ENCODE peak calls at places on chromosome X, in nine cellular contexts. One of them, this sample, is unnamed.

GRCh38 chrX:107840971-107841370 is 15.3 kb downstream of the MID2 start:
- DNase-seq in body of pancreas: no peak
- DNase-seq in suprapubic skin: no peak
- DNase-seq in esophagus squamous epithelium: no peak
- DNase-seq in HCT116: no peak
- DNase-seq in right lobe of liver: no peak
- DNase-seq in uterus: no peak
- DNase-seq in A549: no peak
- DNase-seq in stomach: no peak
- DNase-seq in this sample: no peak

GRCh38 chrX:18973527-18974192 is 10.3 kb downstream of the PHKA2 start:
- DNase-seq in esophagus squamous epithelium: no peak
- DNase-seq in suprapubic skin: no peak
- DNase-seq in uterus: no peak
- DNase-seq in stomach: no peak
- DNase-seq in A549: no peak
- DNase-seq in body of pancreas: peak; percentile 24
- DNase-seq in HCT116: no peak
- DNase-seq in right lobe of liver: no peak
- DNase-seq in this sample: no peak

GRCh38 chrX:107851215-107851614 is 25.5 kb downstream of the MID2 start:
- DNase-seq in stomach: no peak
- DNase-seq in right lobe of liver: no peak
- DNase-seq in A549: no peak
- DNase-seq in esophagus squamous epithelium: no peak
- DNase-seq in body of pancreas: no peak
- DNase-seq in HCT116: no peak
- DNase-seq in suprapubic skin: no peak
- DNase-seq in uterus: no peak
- DNase-seq in this sample: no peak

GRCh38 chrX:43505759-43506158 is 150.3 kb upstream of the MAOA start:
- DNase-seq in suprapubic skin: no peak
- DNase-seq in HCT116: no peak
- DNase-seq in body of pancreas: no peak
- DNase-seq in esophagus squamous epithelium: no peak
- DNase-seq in A549: no peak
- DNase-seq in stomach: no peak
- DNase-seq in right lobe of liver: no peak
- DNase-seq in uterus: no peak
- DNase-seq in this sample: no peak

GRCh38 chrX:129726307-129727111 is 12.3 kb upstream of the XPNPEP2 start:
- DNase-seq in body of pancreas: peak; percentile 75
- DNase-seq in suprapubic skin: no peak
- DNase-seq in uterus: peak; percentile 42
- DNase-seq in right lobe of liver: peak; percentile 66
- DNase-seq in esophagus squamous epithelium: no peak
- DNase-seq in A549: peak; percentile 36
- DNase-seq in stomach: peak; percentile 65
- DNase-seq in HCT116: peak; percentile 28
- DNase-seq in this sample: peak; percentile 69

GRCh38 chrX:44234116-44234515 is 109.4 kb downstream of the EFHC2 start:
- DNase-seq in uterus: no peak
- DNase-seq in body of pancreas: no peak
- DNase-seq in right lobe of liver: no peak
- DNase-seq in stomach: no peak
- DNase-seq in A549: no peak
- DNase-seq in HCT116: no peak
- DNase-seq in suprapubic skin: no peak
- DNase-seq in esophagus squamous epithelium: no peak
- DNase-seq in this sample: no peak

GRCh38 chrX:96774116-96774515 is 89.5 kb downstream of the DIAPH2 start:
- DNase-seq in suprapubic skin: no peak
- DNase-seq in HCT116: no peak
- DNase-seq in uterus: no peak
- DNase-seq in body of pancreas: no peak
- DNase-seq in esophagus squamous epithelium: no peak
- DNase-seq in right lobe of liver: no peak
- DNase-seq in A549: no peak
- DNase-seq in stomach: no peak
- DNase-seq in this sample: no peak

GRCh38 chrX:36963069-36963808 is 44.9 kb upstream of the FAM47C start:
- DNase-seq in A549: no peak
- DNase-seq in body of pancreas: peak; percentile 31
- DNase-seq in esophagus squamous epithelium: no peak
- DNase-seq in right lobe of liver: peak; percentile 83
- DNase-seq in uterus: no peak
- DNase-seq in HCT116: no peak
- DNase-seq in stomach: no peak
- DNase-seq in suprapubic skin: no peak
- DNase-seq in this sample: no peak

GRCh38 chrX:97332963-97333362 is 449.3 kb downstream of the RPA4 start:
- DNase-seq in right lobe of liver: no peak
- DNase-seq in suprapubic skin: no peak
- DNase-seq in esophagus squamous epithelium: no peak
- DNase-seq in A549: no peak
- DNase-seq in HCT116: no peak
- DNase-seq in stomach: no peak
- DNase-seq in body of pancreas: no peak
- DNase-seq in uterus: no peak
- DNase-seq in this sample: no peak

GRCh38 chrX:125340508-125340907 is 20.8 kb downstream of the TEX13C start:
- DNase-seq in esophagus squamous epithelium: no peak
- DNase-seq in body of pancreas: no peak
- DNase-seq in suprapubic skin: no peak
- DNase-seq in HCT116: no peak
- DNase-seq in uterus: no peak
- DNase-seq in stomach: no peak
- DNase-seq in right lobe of liver: no peak
- DNase-seq in A549: no peak
- DNase-seq in this sample: no peak

GRCh38 chrX:666762-667161 is 36.2 kb downstream of the SHOX start:
- DNase-seq in right lobe of liver: no peak
- DNase-seq in suprapubic skin: no peak
- DNase-seq in A549: no peak
- DNase-seq in uterus: no peak
- DNase-seq in stomach: no peak
- DNase-seq in esophagus squamous epithelium: no peak
- DNase-seq in body of pancreas: no peak
- DNase-seq in HCT116: no peak
- DNase-seq in this sample: no peak

GRCh38 chrX:118976599-118977340 is 2.4 kb downstream of the LONRF3 start:
- DNase-seq in right lobe of liver: peak; percentile 74
- DNase-seq in uterus: peak; percentile 23
- DNase-seq in HCT116: no peak
- DNase-seq in stomach: peak; percentile 75
- DNase-seq in body of pancreas: peak; percentile 67
- DNase-seq in esophagus squamous epithelium: no peak
- DNase-seq in A549: peak; percentile 61
- DNase-seq in suprapubic skin: peak; percentile 68
- DNase-seq in this sample: no peak

GRCh38 chrX:10119399-10119990 is 37.3 kb upstream of the CLCN4 start:
- DNase-seq in uterus: peak; percentile 84
- DNase-seq in A549: peak; percentile 34
- DNase-seq in body of pancreas: peak; percentile 88
- DNase-seq in suprapubic skin: peak; percentile 82
- DNase-seq in right lobe of liver: peak; percentile 64
- DNase-seq in esophagus squamous epithelium: peak; percentile 46
- DNase-seq in stomach: peak; percentile 82
- DNase-seq in HCT116: peak; percentile 73
- DNase-seq in this sample: peak; percentile 92

GRCh38 chrX:10117301-10117700 is 39.5 kb upstream of the CLCN4 start:
- DNase-seq in uterus: no peak
- DNase-seq in stomach: no peak
- DNase-seq in right lobe of liver: no peak
- DNase-seq in A549: no peak
- DNase-seq in body of pancreas: no peak
- DNase-seq in HCT116: no peak
- DNase-seq in esophagus squamous epithelium: no peak
- DNase-seq in suprapubic skin: no peak
- DNase-seq in this sample: no peak

GRCh38 chrX:10115082-10115481 is 41.7 kb upstream of the CLCN4 start:
- DNase-seq in stomach: no peak
- DNase-seq in uterus: no peak
- DNase-seq in HCT116: no peak
- DNase-seq in right lobe of liver: no peak
- DNase-seq in A549: no peak
- DNase-seq in esophagus squamous epithelium: no peak
- DNase-seq in suprapubic skin: no peak
- DNase-seq in body of pancreas: no peak
- DNase-seq in this sample: no peak

GRCh38 chrX:10118530-10118929 is 38.2 kb upstream of the CLCN4 start:
- DNase-seq in HCT116: no peak
- DNase-seq in suprapubic skin: no peak
- DNase-seq in right lobe of liver: no peak
- DNase-seq in esophagus squamous epithelium: no peak
- DNase-seq in A549: no peak
- DNase-seq in body of pancreas: no peak
- DNase-seq in uterus: no peak
- DNase-seq in stomach: no peak
- DNase-seq in this sample: no peak

DNA sequence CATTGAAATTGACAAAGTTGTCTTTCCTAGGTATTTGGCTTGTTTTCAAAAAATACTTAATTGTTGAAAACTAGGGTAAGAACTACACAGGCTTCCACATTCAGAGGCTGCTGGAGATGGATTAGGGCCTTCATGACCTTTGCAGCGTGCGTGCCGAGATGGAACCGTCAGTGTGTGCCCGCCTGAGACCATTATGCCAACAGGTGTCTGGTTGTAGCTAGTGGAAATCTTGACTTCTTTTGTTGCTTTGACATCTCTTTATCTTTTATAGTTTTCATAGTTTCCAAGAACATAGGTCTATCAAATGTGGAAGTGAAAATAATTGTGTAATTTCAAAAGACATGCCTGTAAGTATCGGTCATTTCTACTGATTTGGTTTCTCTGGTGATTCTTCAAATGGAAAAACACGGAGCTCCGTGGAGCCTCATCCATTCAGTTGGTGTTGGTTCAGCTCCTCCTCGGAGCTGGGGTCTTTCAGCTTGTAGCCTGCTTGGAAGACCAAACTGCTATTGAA is 38.9 kb upstream of the CLCN4 start:
- DNase-seq in A549: no peak
- DNase-seq in HCT116: no peak
- DNase-seq in stomach: no peak
- DNase-seq in suprapubic skin: no peak
- DNase-seq in esophagus squamous epithelium: no peak
- DNase-seq in right lobe of liver: no peak
- DNase-seq in uterus: no peak
- DNase-seq in body of pancreas: no peak
- DNase-seq in this sample: no peak
- H3K4me1 ChIP-seq in A549: no peaks in the 10 kb centered on the region
- H3K4me1 ChIP-seq in HCT116: no peaks in the 10 kb centered on the region
- H3K4me1 ChIP-seq in stomach: no peaks in the 10 kb centered on the region
- H3K4me1 ChIP-seq in suprapubic skin: no peaks in the 10 kb centered on the region
- H3K4me1 ChIP-seq in esophagus squamous epithelium: no peaks in the 10 kb centered on the region
- H3K4me1 ChIP-seq in right lobe of liver: no peaks in the 10 kb centered on the region
- H3K4me1 ChIP-seq in uterus: no peaks in the 10 kb centered on the region
- H3K4me1 ChIP-seq in body of pancreas: no peaks in the 10 kb centered on the region
- H3K4me1 ChIP-seq in this sample: no peaks in the 10 kb centered on the region

DNA sequence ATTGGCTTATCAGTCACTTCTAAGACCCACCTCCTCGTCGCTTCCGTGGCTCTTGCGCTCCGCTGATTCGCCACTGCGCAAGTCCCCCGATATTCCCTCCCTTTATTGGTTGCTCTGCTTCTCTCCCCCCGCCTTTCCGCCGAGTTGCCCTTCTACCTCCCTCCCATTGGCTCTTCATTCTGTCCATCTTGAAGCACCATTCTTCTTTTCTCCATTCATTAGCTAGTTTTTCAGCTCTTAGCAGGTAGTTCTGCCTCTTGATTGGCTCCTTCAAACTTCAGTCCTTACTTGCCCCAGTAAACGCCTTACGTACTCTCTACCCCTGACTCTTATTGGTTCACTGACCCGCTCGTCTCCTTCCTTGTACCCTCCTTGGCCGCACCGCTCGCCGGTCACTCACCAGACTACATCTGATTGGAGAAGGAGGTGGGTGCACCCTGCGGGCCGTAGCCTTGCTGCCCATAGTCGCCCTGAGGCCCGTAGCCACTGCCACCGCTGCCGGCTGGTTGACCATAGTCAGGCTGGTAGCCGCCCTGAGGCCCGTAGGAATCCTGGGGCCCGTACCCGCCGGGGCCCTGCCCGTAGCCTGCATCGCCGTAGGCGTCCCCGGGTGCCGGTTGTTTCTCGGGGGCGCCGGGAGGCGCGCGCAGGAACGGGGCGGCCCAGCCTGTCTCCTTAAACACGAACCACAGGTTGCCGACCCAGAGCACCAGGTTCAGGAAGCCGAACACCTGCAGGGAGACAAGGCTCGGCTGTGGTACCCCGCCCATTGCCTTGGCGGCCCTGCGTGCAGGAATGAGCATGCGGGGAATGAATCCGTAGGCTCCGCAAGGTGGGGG is 5.1 kb upstream of the PRICKLE3 start:
- DNase-seq in uterus: peak; percentile 95
- DNase-seq in stomach: peak; percentile 90
- DNase-seq in suprapubic skin: peak; percentile 91
- DNase-seq in A549: peak; percentile 95
- DNase-seq in body of pancreas: peak; percentile 92
- DNase-seq in esophagus squamous epithelium: peak; percentile 75
- DNase-seq in HCT116: peak; percentile 99
- DNase-seq in right lobe of liver: peak; percentile 93
- DNase-seq in this sample: peak; percentile 89
- TF ChIP-seq POLR2A in uterus: peak; percentile 72
- TF ChIP-seq POLR2A in stomach: no peak
- TF ChIP-seq POLR2A in suprapubic skin: no peak
- TF ChIP-seq POLR2A in A549: peak; percentile 95
- TF ChIP-seq POLR2A in body of pancreas: peak; percentile 83
- TF ChIP-seq POLR2A in esophagus squamous epithelium: peak; percentile 72
- TF ChIP-seq POLR2A in HCT116: peak; percentile 70
- TF ChIP-seq POLR2A in right lobe of liver: peak; percentile 83
- TF ChIP-seq POLR2A in this sample: peak; percentile 78

DNA sequence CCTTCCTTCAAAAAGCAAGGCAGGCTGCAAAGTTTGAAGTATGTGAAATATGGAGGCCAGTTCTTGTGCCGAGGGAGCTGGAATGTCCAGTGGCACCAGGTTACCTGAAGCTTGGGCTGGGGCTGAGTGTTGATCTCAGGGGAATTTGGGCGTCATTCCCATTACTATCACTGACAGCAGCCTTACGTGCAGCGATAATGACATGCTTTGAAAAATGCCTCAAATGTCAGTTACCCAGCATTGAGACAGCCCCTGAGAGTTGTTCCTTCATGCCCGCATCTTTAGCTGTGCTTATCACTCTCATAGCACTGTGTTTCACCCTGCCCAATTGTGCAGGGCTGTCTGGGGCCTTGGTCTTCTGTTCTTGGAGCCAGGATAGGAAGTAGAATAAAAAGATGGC is 27.4 kb downstream of the SLC16A2 start:
- DNase-seq in esophagus squamous epithelium: no peak
- DNase-seq in uterus: no peak
- DNase-seq in right lobe of liver: no peak
- DNase-seq in stomach: no peak
- DNase-seq in HCT116: no peak
- DNase-seq in body of pancreas: no peak
- DNase-seq in A549: no peak
- DNase-seq in suprapubic skin: no peak
- DNase-seq in this sample: no peak
- H3K4me1 ChIP-seq in esophagus squamous epithelium: no peaks in the 10 kb centered on the region
- H3K4me1 ChIP-seq in uterus: no peaks in the 10 kb centered on the region
- H3K4me1 ChIP-seq in right lobe of liver: no peaks in the 10 kb centered on the region
- H3K4me1 ChIP-seq in stomach: peaks cover 3% of the 10 kb centered on the region
- H3K4me1 ChIP-seq in HCT116: peaks cover 22% of the 10 kb centered on the region
- H3K4me1 ChIP-seq in body of pancreas: no peaks in the 10 kb centered on the region
- H3K4me1 ChIP-seq in A549: peaks cover 34% of the 10 kb centered on the region
- H3K4me1 ChIP-seq in suprapubic skin: peaks cover 2% of the 10 kb centered on the region
- H3K4me1 ChIP-seq in this sample: no peaks in the 10 kb centered on the region

GRCh38 chrX:20266810-20267598 is at the start of gene RPS6KA3:
- DNase-seq in A549: peak; percentile 63
- DNase-seq in body of pancreas: peak; percentile 92
- DNase-seq in HCT116: peak; percentile 57
- DNase-seq in right lobe of liver: peak; percentile 93
- DNase-seq in uterus: peak; percentile 89
- DNase-seq in suprapubic skin: peak; percentile 93
- DNase-seq in stomach: peak; percentile 92
- DNase-seq in esophagus squamous epithelium: peak; percentile 59
- DNase-seq in this sample: peak; percentile 81
- TF ChIP-seq POLR2A in A549: peak; percentile 29
- TF ChIP-seq POLR2A in body of pancreas: peak; percentile 77
- TF ChIP-seq POLR2A in HCT116: no peak
- TF ChIP-seq POLR2A in right lobe of liver: peak; percentile 81
- TF ChIP-seq POLR2A in uterus: peak; percentile 74
- TF ChIP-seq POLR2A in suprapubic skin: no peak
- TF ChIP-seq POLR2A in stomach: no peak
- TF ChIP-seq POLR2A in esophagus squamous epithelium: peak; percentile 81
- TF ChIP-seq POLR2A in this sample: peak; percentile 68